ENCODE peak calls at places on chromosomes 5 and 9, in eight cellular contexts. V is Panc1; Y is HL-60; I is right lobe of liver; K is effector memory CD4-positive, alpha-beta T cell; L is GM23248; W is brain microvascular endothelial cell; O is HCT116. M is an unnamed sample.

GRCh38 chr9:138094028-138094427 is 216.4 kb downstream of the CACNA1B start:
- DNase-seq in V (no peak), Y (no peak), I (no peak), K (no peak), L (no peak), W (no peak), O (no peak), M (no peak)

GRCh38 chr5:10457682-10458574 is 16.2 kb downstream of the ROPN1L start:
- DNase-seq in V (no peak), Y (no peak), I (no peak), K (no peak), L (peak; percentile 72), W (no peak), O (no peak), M (no peak)

GRCh38 chr9:106286249-106286648 is 576.7 kb upstream of the ZNF462 start:
- DNase-seq in V (peak; percentile 17), Y (no peak), I (no peak), K (no peak), L (no peak), W (no peak), O (no peak), M (no peak)

GRCh38 chr9:61667559-61668121 is 477.8 kb downstream of the SPATA31A7 start:
- DNase-seq in V (no peak), Y (no peak), I (peak; percentile 41), K (no peak), L (no peak), W (no peak), O (no peak), M (no peak)

GRCh38 chr5:82641362-82641988 is 363.3 kb upstream of the RPS23 start:
- DNase-seq in V (peak; percentile 57), Y (peak; percentile 32), I (no peak), K (no peak), L (peak; percentile 84), W (peak; percentile 85), O (peak; percentile 73), M (peak; percentile 45)

GRCh38 chr5:93787598-93787997 is 46.2 kb upstream of the POU5F2 start:
- DNase-seq in V (no peak), Y (no peak), I (no peak), K (no peak), L (no peak), W (no peak), O (no peak), M (no peak)

GRCh38 chr5:173868096-173868879 is 19.9 kb upstream of the CPEB4 start:
- DNase-seq in V (no peak), Y (peak; percentile 63), I (no peak), K (no peak), L (no peak), W (peak; percentile 42), O (no peak), M (no peak)

GRCh38 chr9:10250200-10250599 is 362.6 kb downstream of the PTPRD start:
- DNase-seq in V (no peak), Y (no peak), I (no peak), K (no peak), L (no peak), W (no peak), O (no peak), M (no peak)

GRCh38 chr5:59021837-59022514 is 439.1 kb downstream of the RAB3C start:
- DNase-seq in V (no peak), Y (no peak), I (no peak), K (no peak), L (no peak), W (no peak), O (no peak), M (no peak)

GRCh38 chr9:124363326-124364096 is 51.7 kb downstream of the PSMB7 start:
- DNase-seq in V (no peak), Y (no peak), I (peak; percentile 60), K (no peak), L (no peak), W (no peak), O (no peak), M (no peak)
- H3K27ac ChIP-seq in V (no peak overlapping the region), Y (no peak overlapping the region), I (no peak overlapping the region), K (no peak overlapping the region), L (no peak overlapping the region), W (no peak overlapping the region), O (no peak overlapping the region), M (no peak overlapping the region)

GRCh38 chr9:133972041-133972970 is 19.8 kb downstream of the VAV2 start:
- DNase-seq in V (no peak), Y (no peak), I (peak; percentile 62), K (no peak), L (no peak), W (no peak), O (no peak), M (no peak)

GRCh38 chr9:133969681-133970580 is 22.2 kb downstream of the VAV2 start:
- DNase-seq in V (no peak), Y (no peak), I (peak; percentile 42), K (no peak), L (no peak), W (no peak), O (no peak), M (no peak)

GRCh38 chr9:133970581-133970900 is 21.6 kb downstream of the VAV2 start:
- DNase-seq in V (no peak), Y (no peak), I (peak; percentile 38), K (no peak), L (no peak), W (no peak), O (no peak), M (no peak)

GRCh38 chr9:133973111-133973790 is 18.9 kb downstream of the VAV2 start:
- DNase-seq in V (no peak), Y (no peak), I (peak; percentile 49), K (no peak), L (no peak), W (no peak), O (no peak), M (no peak)

DNA sequence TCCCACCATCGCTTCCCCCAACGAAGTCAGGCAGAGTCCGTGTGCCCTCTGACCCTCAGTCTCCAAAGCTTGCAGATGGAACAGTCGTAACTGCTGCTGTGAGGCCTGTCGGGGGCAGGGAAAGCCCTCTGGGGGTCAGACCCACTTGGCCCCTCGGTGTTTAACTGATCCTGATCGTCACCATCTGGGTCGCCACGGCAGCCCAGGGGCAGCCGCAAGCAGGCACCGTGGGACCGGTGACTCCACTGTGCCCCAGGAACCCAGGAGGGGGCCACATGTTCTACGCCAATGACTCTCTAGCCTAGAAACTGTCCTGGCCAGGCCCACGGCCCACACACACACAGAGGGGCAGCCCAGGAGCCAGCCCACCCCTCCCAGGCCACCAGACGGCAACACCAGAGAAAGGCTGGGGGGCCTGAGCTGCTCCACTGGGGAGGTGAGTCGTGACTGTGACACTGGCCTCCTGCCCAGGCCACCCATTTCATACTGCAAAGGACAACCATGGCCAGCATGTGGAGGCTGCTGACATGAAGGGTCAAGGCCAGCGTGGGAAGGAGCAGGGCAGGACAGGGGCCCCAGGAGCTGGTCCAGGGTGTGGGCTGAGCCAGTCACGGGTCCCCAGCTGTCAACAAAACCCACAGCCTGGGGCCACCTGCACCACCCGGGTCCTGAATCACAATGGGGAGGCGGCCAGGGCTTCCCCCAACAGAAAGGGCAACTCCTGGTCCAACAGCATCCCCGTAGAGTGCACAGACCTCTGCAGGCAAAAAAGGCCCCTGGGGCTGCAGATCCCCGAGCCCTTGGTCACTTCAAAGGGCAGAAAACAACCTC is 20.8 kb downstream of the VAV2 start:
- DNase-seq in V (no peak), Y (no peak), I (peak; percentile 63), K (no peak), L (no peak), W (no peak), O (no peak), M (no peak)
- H3K27ac ChIP-seq in V (no peak overlapping the region), Y (no peak overlapping the region), I (no peak overlapping the region), K (no peak overlapping the region), L (no peak overlapping the region), W (no peak overlapping the region), O (no peak overlapping the region), M (no peak overlapping the region)

GRCh38 chr5:179759961-179760541 is 27.4 kb downstream of the MAML1 start:
- DNase-seq in V (no peak), Y (peak; percentile 63), I (no peak), K (no peak), L (no peak), W (no peak), O (no peak), M (no peak)
- H3K27ac ChIP-seq in V (no peak overlapping the region), Y (peak overlapping the region; percentile 58), I (no peak overlapping the region), K (no peak overlapping the region), L (no peak overlapping the region), W (no peak overlapping the region), O (no peak overlapping the region), M (no peak overlapping the region)

DNA sequence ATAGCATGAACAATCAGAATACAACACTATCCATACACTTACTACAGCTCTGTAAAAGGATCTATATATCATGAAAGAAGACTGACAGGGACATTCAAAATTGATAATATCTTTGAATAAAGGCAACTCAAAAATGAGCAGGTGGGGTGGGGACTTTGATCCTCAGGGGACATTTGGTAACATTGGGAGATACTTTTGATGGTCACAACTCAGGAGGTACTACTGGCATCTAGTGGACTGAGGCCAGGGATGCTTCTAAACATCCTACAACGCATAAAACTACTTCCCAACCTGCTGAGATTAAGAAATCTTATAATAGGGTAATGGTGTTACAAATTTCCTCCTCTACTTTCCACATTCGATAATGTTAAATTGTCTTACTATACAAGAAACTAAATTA is 243.9 kb downstream of the ARL15 start:
- DNase-seq in V (no peak), Y (no peak), I (no peak), K (no peak), L (no peak), W (no peak), O (no peak), M (no peak)
- H3K27ac ChIP-seq in V (no peak overlapping the region), Y (no peak overlapping the region), I (no peak overlapping the region), K (no peak overlapping the region), L (no peak overlapping the region), W (no peak overlapping the region), O (no peak overlapping the region), M (no peak overlapping the region)

DNA sequence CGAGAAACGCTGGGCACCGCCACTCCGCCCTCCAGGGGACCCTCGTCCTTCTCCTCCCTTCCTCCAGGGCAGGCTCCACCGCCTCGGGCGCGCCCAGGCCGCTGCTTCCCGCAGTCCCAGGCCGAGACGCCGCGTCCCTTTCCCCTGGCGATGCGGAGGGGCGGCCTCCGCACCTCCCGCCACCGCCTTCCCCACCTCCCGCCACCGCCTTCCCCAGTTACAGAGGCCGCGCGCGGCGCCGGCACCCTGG is 240 bp downstream of the TXN start:
- DNase-seq in V (no peak), Y (no peak), I (no peak), K (no peak), L (no peak), W (peak; percentile 7), O (no peak), M (no peak)
- H3K27ac ChIP-seq in V (peak overlapping the region; percentile 75), Y (peak overlapping the region; percentile 89), I (peak overlapping the region; percentile 94), K (peak overlapping the region; percentile 57), L (peak overlapping the region; percentile 96), W (peak overlapping the region; percentile 87), O (peak overlapping the region; percentile 74), M (peak overlapping the region; percentile 90)